ENCODE peak calls at places on chromosomes 2 and 18, in four cellular contexts. One of them, this sample, is unnamed.

GRCh38 chr2:20624884-20625485 is 25.9 kb downstream of the HS1BP3 start:
- DNase-seq in amygdala: no peak
- DNase-seq in astrocyte of the spinal cord: no peak
- DNase-seq in activated CD4-positive, alpha-beta T cell treated with anti-CD3 and anti-CD28 coated beads, Interleukin-2, amount 10 ng/mL, durations not matched to agents 7 days and 5 days: no peak
- DNase-seq in this sample: no peak

GRCh38 chr2:175207741-175208438 is 26.4 kb upstream of the ATP5MC3 start:
- DNase-seq in amygdala: no peak
- DNase-seq in astrocyte of the spinal cord: no peak
- DNase-seq in activated CD4-positive, alpha-beta T cell treated with anti-CD3 and anti-CD28 coated beads, Interleukin-2, amount 10 ng/mL, durations not matched to agents 7 days and 5 days: no peak
- DNase-seq in this sample: no peak

GRCh38 chr2:239626971-239627598 is 226.3 kb upstream of the HDAC4 start:
- DNase-seq in amygdala: no peak
- DNase-seq in astrocyte of the spinal cord: no peak
- DNase-seq in activated CD4-positive, alpha-beta T cell treated with anti-CD3 and anti-CD28 coated beads, Interleukin-2, amount 10 ng/mL, durations not matched to agents 7 days and 5 days: no peak
- DNase-seq in this sample: no peak

GRCh38 chr2:199460101-199460671 is 2.4 kb upstream of the SATB2 start:
- DNase-seq in amygdala: no peak
- DNase-seq in astrocyte of the spinal cord: peak
- DNase-seq in activated CD4-positive, alpha-beta T cell treated with anti-CD3 and anti-CD28 coated beads, Interleukin-2, amount 10 ng/mL, durations not matched to agents 7 days and 5 days: no peak
- DNase-seq in this sample: no peak

GRCh38 chr2:188870289-188870688 is 103.9 kb upstream of the COL3A1 start:
- DNase-seq in amygdala: no peak
- DNase-seq in astrocyte of the spinal cord: peak
- DNase-seq in activated CD4-positive, alpha-beta T cell treated with anti-CD3 and anti-CD28 coated beads, Interleukin-2, amount 10 ng/mL, durations not matched to agents 7 days and 5 days: no peak
- DNase-seq in this sample: no peak

GRCh38 chr2:72920317-72921087 is 3.2 kb downstream of the EMX1 start:
- DNase-seq in amygdala: no peak
- DNase-seq in astrocyte of the spinal cord: peak
- DNase-seq in activated CD4-positive, alpha-beta T cell treated with anti-CD3 and anti-CD28 coated beads, Interleukin-2, amount 10 ng/mL, durations not matched to agents 7 days and 5 days: no peak
- DNase-seq in this sample: peak

GRCh38 chr18:22640281-22640842 is 222.6 kb upstream of the CTAGE1 start:
- DNase-seq in amygdala: no peak
- DNase-seq in astrocyte of the spinal cord: no peak
- DNase-seq in activated CD4-positive, alpha-beta T cell treated with anti-CD3 and anti-CD28 coated beads, Interleukin-2, amount 10 ng/mL, durations not matched to agents 7 days and 5 days: no peak
- DNase-seq in this sample: no peak

GRCh38 chr2:215059724-215060123 is 78.7 kb downstream of the ABCA12 start:
- DNase-seq in amygdala: no peak
- DNase-seq in astrocyte of the spinal cord: peak
- DNase-seq in activated CD4-positive, alpha-beta T cell treated with anti-CD3 and anti-CD28 coated beads, Interleukin-2, amount 10 ng/mL, durations not matched to agents 7 days and 5 days: no peak
- DNase-seq in this sample: no peak

GRCh38 chr2:232626584-232626983 is 6.8 kb upstream of the EFHD1 start:
- DNase-seq in amygdala: no peak
- DNase-seq in astrocyte of the spinal cord: no peak
- DNase-seq in activated CD4-positive, alpha-beta T cell treated with anti-CD3 and anti-CD28 coated beads, Interleukin-2, amount 10 ng/mL, durations not matched to agents 7 days and 5 days: no peak
- DNase-seq in this sample: no peak

GRCh38 chr2:29113891-29114321 is 1.3 kb upstream of the CLIP4 start:
- DNase-seq in amygdala: no peak
- DNase-seq in astrocyte of the spinal cord: peak
- DNase-seq in activated CD4-positive, alpha-beta T cell treated with anti-CD3 and anti-CD28 coated beads, Interleukin-2, amount 10 ng/mL, durations not matched to agents 7 days and 5 days: no peak
- DNase-seq in this sample: no peak

GRCh38 chr2:111622859-111623258 is 261.1 kb downstream of the ANAPC1 start:
- DNase-seq in amygdala: no peak
- DNase-seq in astrocyte of the spinal cord: peak
- DNase-seq in activated CD4-positive, alpha-beta T cell treated with anti-CD3 and anti-CD28 coated beads, Interleukin-2, amount 10 ng/mL, durations not matched to agents 7 days and 5 days: no peak
- DNase-seq in this sample: no peak

GRCh38 chr2:207505180-207505579 is 24.6 kb upstream of the CREB1 start:
- DNase-seq in amygdala: no peak
- DNase-seq in astrocyte of the spinal cord: no peak
- DNase-seq in activated CD4-positive, alpha-beta T cell treated with anti-CD3 and anti-CD28 coated beads, Interleukin-2, amount 10 ng/mL, durations not matched to agents 7 days and 5 days: no peak
- DNase-seq in this sample: no peak

GRCh38 chr2:50582164-50582563 is 449.8 kb downstream of the NRXN1 start:
- DNase-seq in amygdala: no peak
- DNase-seq in astrocyte of the spinal cord: no peak
- DNase-seq in activated CD4-positive, alpha-beta T cell treated with anti-CD3 and anti-CD28 coated beads, Interleukin-2, amount 10 ng/mL, durations not matched to agents 7 days and 5 days: no peak
- DNase-seq in this sample: no peak

GRCh38 chr2:215826838-215827441 is 186.4 kb downstream of the MREG start:
- DNase-seq in amygdala: no peak
- DNase-seq in astrocyte of the spinal cord: no peak
- DNase-seq in activated CD4-positive, alpha-beta T cell treated with anti-CD3 and anti-CD28 coated beads, Interleukin-2, amount 10 ng/mL, durations not matched to agents 7 days and 5 days: no peak
- DNase-seq in this sample: no peak

GRCh38 chr2:176281267-176281666 is 12.0 kb downstream of the MTX2 start:
- DNase-seq in amygdala: no peak
- DNase-seq in astrocyte of the spinal cord: peak
- DNase-seq in activated CD4-positive, alpha-beta T cell treated with anti-CD3 and anti-CD28 coated beads, Interleukin-2, amount 10 ng/mL, durations not matched to agents 7 days and 5 days: no peak
- DNase-seq in this sample: no peak

GRCh38 chr2:112869258-112869842 is 32.8 kb upstream of the IL1B start:
- DNase-seq in amygdala: no peak
- DNase-seq in astrocyte of the spinal cord: peak
- DNase-seq in activated CD4-positive, alpha-beta T cell treated with anti-CD3 and anti-CD28 coated beads, Interleukin-2, amount 10 ng/mL, durations not matched to agents 7 days and 5 days: no peak
- DNase-seq in this sample: no peak

GRCh38 chr2:100269889-100270288 is 52.4 kb downstream of the LONRF2 start:
- DNase-seq in amygdala: no peak
- DNase-seq in astrocyte of the spinal cord: no peak
- DNase-seq in activated CD4-positive, alpha-beta T cell treated with anti-CD3 and anti-CD28 coated beads, Interleukin-2, amount 10 ng/mL, durations not matched to agents 7 days and 5 days: no peak
- DNase-seq in this sample: no peak

GRCh38 chr2:132383956-132384355 is 32.6 kb upstream of the GPR39 start:
- DNase-seq in amygdala: no peak
- DNase-seq in astrocyte of the spinal cord: no peak
- DNase-seq in activated CD4-positive, alpha-beta T cell treated with anti-CD3 and anti-CD28 coated beads, Interleukin-2, amount 10 ng/mL, durations not matched to agents 7 days and 5 days: no peak
- DNase-seq in this sample: no peak